ENCODE peak calls at places on chromosomes 5 and 9, in four cellular contexts. G is WTC11, I is GM12878, U is K562. C is an unnamed sample.

GRCh38 chr9:99172129-99173091 is 49.3 kb downstream of the ALG2 start:
- DNase-seq in U (no peak), G (no peak), I (no peak), C (peak; percentile 76)

GRCh38 chr5:65128226-65128625 is 353.5 kb downstream of the ADAMTS6 start:
- DNase-seq in I (no peak), G (peak; percentile 38), U (no peak), C (no peak)

GRCh38 chr5:176739461-176740051 is 70.8 kb upstream of the UNC5A start:
- DNase-seq in I (no peak), G (no peak), U (no peak), C (no peak)

GRCh38 chr5:154740483-154740882 is 14.7 kb upstream of the LARP1 start:
- DNase-seq in G (no peak), U (no peak), I (no peak), C (no peak)

GRCh38 chr5:175743676-175744210 is 85.9 kb downstream of the HRH2 start:
- DNase-seq in U (no peak), G (peak; percentile 39), I (no peak), C (no peak)

GRCh38 chr5:42599106-42599505 is 157.5 kb upstream of the CCDC152 start:
- DNase-seq in G (no peak), U (no peak), I (no peak), C (no peak)

GRCh38 chr5:310516-310915 is 11.0 kb upstream of the AHRR start:
- DNase-seq in I (no peak), G (no peak), U (no peak), C (no peak)

GRCh38 chr9:28120241-28121025 is 547.2 kb upstream of the C9orf72 start:
- DNase-seq in G (no peak), I (no peak), U (no peak), C (no peak)

GRCh38 chr9:79757906-79758669 is 186.3 kb downstream of the TLE4 start:
- DNase-seq in U (no peak), G (no peak), I (no peak), C (no peak)

GRCh38 chr9:134185536-134186011 is 21.2 kb upstream of the RNU6ATAC start:
- DNase-seq in G (no peak), U (no peak), I (no peak), C (no peak)

GRCh38 chr5:44402084-44402483 is 12.9 kb upstream of the FGF10 start:
- DNase-seq in G (no peak), U (no peak), I (no peak), C (no peak)

GRCh38 chr5:16759147-16759800 is 142.5 kb upstream of the RETREG1 start:
- DNase-seq in I (peak; percentile 5), U (no peak), G (no peak), C (no peak)

GRCh38 chr5:177429248-177430045 is 3.0 kb downstream of the GRK6 start:
- DNase-seq in G (no peak), I (peak; percentile 72), U (peak; percentile 72), C (no peak)

GRCh38 chr9:87292449-87293191 is 205.0 kb upstream of the DAPK1 start:
- DNase-seq in I (no peak), G (no peak), U (no peak), C (no peak)

GRCh38 chr5:85921590-85921989 is 696.2 kb upstream of the COX7C start:
- DNase-seq in G (no peak), U (no peak), I (no peak), C (no peak)

GRCh38 chr9:31808770-31809169 is 575.7 kb upstream of the ACO1 start:
- DNase-seq in G (no peak), I (no peak), U (peak; percentile 0), C (no peak)

GRCh38 chr9:33106372-33106771 is 29.9 kb upstream of the SMU1 start:
- DNase-seq in U (no peak), I (no peak), G (no peak), C (no peak)

GRCh38 chr5:84564311-84564710 is 179.6 kb upstream of the EDIL3 start:
- DNase-seq in I (no peak), G (no peak), U (no peak), C (no peak)

GRCh38 chr5:56984445-56984844 is 32.5 kb upstream of the MIER3 start:
- DNase-seq in G (no peak), U (no peak), I (no peak), C (no peak)

GRCh38 chr5:147507480-147508126 is 2.3 kb downstream of the DPYSL3 start:
- DNase-seq in G (no peak), I (no peak), U (no peak), C (no peak)

GRCh38 chr5:52735139-52735538 is 52.6 kb upstream of the ITGA1 start:
- DNase-seq in G (no peak), U (no peak), I (no peak), C (no peak)

GRCh38 chr5:127650649-127651048 is 1.8 kb downstream of the CTXN3 start:
- DNase-seq in I (no peak), U (no peak), G (no peak), C (no peak)

GRCh38 chr9:33908749-33909148 is 91.8 kb downstream of the UBE2R2 start:
- DNase-seq in I (no peak), G (no peak), U (no peak), C (no peak)

GRCh38 chr5:30690931-30691330 is 502.6 kb upstream of the CDH6 start:
- DNase-seq in G (no peak), I (no peak), U (no peak), C (no peak)

GRCh38 chr5:9951861-9952260 is 297.8 kb downstream of the ATPSCKMT start:
- DNase-seq in I (no peak), G (no peak), U (no peak), C (no peak)

GRCh38 chr5:149320791-149321330 is 24.4 kb upstream of the GRPEL2 start:
- DNase-seq in U (peak; percentile 94), I (no peak), G (no peak), C (peak; percentile 94)

GRCh38 chr5:6583049-6583880 is 49.6 kb downstream of the NSUN2 start:
- DNase-seq in G (peak; percentile 61), I (no peak), U (peak; percentile 54), C (no peak)

GRCh38 chr5:107523019-107523680 is 147.6 kb downstream of the EFNA5 start:
- DNase-seq in I (no peak), U (no peak), G (no peak), C (no peak)

GRCh38 chr5:137142371-137143243 is 356.5 kb downstream of the SPOCK1 start:
- DNase-seq in I (peak; percentile 21), U (no peak), G (no peak), C (no peak)

GRCh38 chr9:83955985-83956287 is 24.1 kb downstream of the HNRNPK start:
- DNase-seq in G (no peak), U (peak; percentile 49), I (no peak), C (peak; percentile 36)

GRCh38 chr9:117706421-117707150 is 2.4 kb downstream of the TLR4 start:
- DNase-seq in I (no peak), U (no peak), G (no peak), C (no peak)

GRCh38 chr5:91135475-91136248 is 247.5 kb downstream of the ARRDC3 start:
- DNase-seq in I (no peak), G (no peak), U (no peak), C (no peak)

GRCh38 chr5:177189965-177190364 is 56.4 kb downstream of the NSD1 start:
- DNase-seq in I (no peak), G (no peak), U (no peak), C (no peak)

GRCh38 chr9:89661391-89661949 is 56.7 kb downstream of the GADD45G start:
- DNase-seq in G (no peak), I (no peak), U (no peak), C (peak; percentile 37)

GRCh38 chr5:337565-338130 is 16.1 kb downstream of the AHRR start:
- DNase-seq in G (no peak), I (no peak), U (no peak), C (peak; percentile 45)

GRCh38 chr9:7147136-7148090 is 389.6 kb downstream of the KDM4C start:
- DNase-seq in G (no peak), I (no peak), U (no peak), C (no peak)

GRCh38 chr9:7145361-7146069 is 387.7 kb downstream of the KDM4C start:
- DNase-seq in I (no peak), U (no peak), G (no peak), C (no peak)

GRCh38 chr9:7144265-7145046 is 386.7 kb downstream of the KDM4C start:
- DNase-seq in I (no peak), U (no peak), G (no peak), C (no peak)

GRCh38 chr9:7148243-7148765 is 390.5 kb downstream of the KDM4C start:
- DNase-seq in I (no peak), U (no peak), G (no peak), C (no peak)

GRCh38 chr9:7146582-7146981 is 388.8 kb downstream of the KDM4C start:
- DNase-seq in U (no peak), G (no peak), I (no peak), C (no peak)
- TF ChIP-seq CREM in U (no peak), G (no peak), I (no peak), C (no peak)

GRCh38 chr9:12833701-12834100 is 58.9 kb downstream of the LURAP1L start:
- DNase-seq in U (no peak), I (no peak), G (no peak), C (no peak)

GRCh38 chr9:12843735-12844134 is 68.9 kb downstream of the LURAP1L start:
- DNase-seq in G (no peak), U (no peak), I (no peak), C (no peak)

GRCh38 chr9:12838546-12838945 is 63.7 kb downstream of the LURAP1L start:
- DNase-seq in U (no peak), I (no peak), G (no peak), C (no peak)
- TF ChIP-seq CREM in U (no peak), I (no peak), G (no peak), C (no peak)

DNA sequence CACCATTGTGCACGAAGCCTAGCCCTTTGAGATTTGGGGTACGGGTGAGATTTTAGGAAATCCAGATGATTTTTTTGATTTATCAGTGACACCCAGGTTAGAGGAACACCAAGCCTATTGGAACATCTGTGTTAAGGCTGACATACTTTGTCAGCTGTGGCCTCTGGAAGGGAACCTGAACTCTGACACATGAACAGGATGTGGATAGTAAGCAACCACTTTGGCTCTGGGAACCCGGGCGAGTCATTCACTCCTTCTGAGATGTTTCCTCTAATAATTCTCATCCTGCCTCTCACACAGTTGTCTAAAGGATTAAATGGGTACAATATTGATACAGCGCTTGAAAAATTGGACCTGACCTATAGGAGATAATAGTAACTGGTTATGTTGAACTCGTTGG is 67.8 kb downstream of the FGF1 start:
- DNase-seq in I (no peak), U (no peak), G (no peak), C (no peak)
- TF ChIP-seq CREM in I (no peak), U (no peak), G (no peak), C (no peak)

GRCh38 chr5:139275536-139276297 is 17.8 kb upstream of the MATR3 start:
- DNase-seq in U (peak; percentile 58), I (no peak), G (no peak), C (peak; percentile 30)
- TF ChIP-seq CREM in U (no peak), I (no peak), G (peak; percentile 34), C (no peak)

GRCh38 chr9:129221233-129221632 is 43.2 kb upstream of the IER5L start:
- DNase-seq in I (no peak), U (no peak), G (no peak), C (no peak)

GRCh38 chr9:129222691-129223218 is 44.7 kb upstream of the IER5L start:
- DNase-seq in G (no peak), I (no peak), U (no peak), C (no peak)

GRCh38 chr9:129223551-129224208 is 45.6 kb upstream of the IER5L start:
- DNase-seq in I (no peak), U (no peak), G (no peak), C (peak; percentile 14)

GRCh38 chr9:129220771-129221170 is 42.7 kb upstream of the IER5L start:
- DNase-seq in I (no peak), U (no peak), G (no peak), C (no peak)

GRCh38 chr9:129221979-129222635 is 44.0 kb upstream of the IER5L start:
- DNase-seq in I (no peak), G (peak; percentile 55), U (no peak), C (no peak)
- TF ChIP-seq CREM in I (no peak), G (no peak), U (no peak), C (no peak)

C was measured in HepG2.